ENCODE peak calls at places on chromosome X, in six cellular contexts. A is suprapubic skin, R is sigmoid colon, Y is transverse colon, T is K562, F is HCT116. P is an unnamed sample.

GRCh38 chrX:87805829-87806490 is 288.4 kb downstream of the KLHL4 start:
- DNase-seq in A (no peak), R (no peak), Y (no peak), T (no peak), F (no peak), P (no peak)

GRCh38 chrX:120365320-120365719 is 3.4 kb downstream of the ATP1B4 start:
- DNase-seq in A (no peak), R (no peak), Y (peak), T (peak), F (no peak), P (no peak)

GRCh38 chrX:120020305-120020704 is 57.2 kb downstream of the RHOXF2B start:
- DNase-seq in A (no peak), R (no peak), Y (no peak), T (no peak), F (no peak), P (no peak)

GRCh38 chrX:148310402-148311200 is 189.8 kb upstream of the AFF2 start:
- DNase-seq in A (no peak), R (no peak), Y (no peak), T (no peak), F (no peak), P (no peak)

GRCh38 chrX:88202149-88202548 is 544.9 kb upstream of the CPXCR1 start:
- DNase-seq in A (no peak), R (no peak), Y (no peak), T (no peak), F (no peak), P (no peak)

GRCh38 chrX:45628041-45628440 is 427.4 kb upstream of the DIPK2B start:
- DNase-seq in A (no peak), R (no peak), Y (no peak), T (no peak), F (no peak), P (no peak)

GRCh38 chrX:120672389-120672788 is 42.5 kb upstream of the C1GALT1C1 start:
- DNase-seq in A (peak), R (peak), Y (no peak), T (peak), F (peak), P (no peak)

GRCh38 chrX:94204524-94204923 is 530.5 kb downstream of the FAM133A start:
- DNase-seq in A (no peak), R (no peak), Y (no peak), T (no peak), F (no peak), P (no peak)

GRCh38 chrX:9885150-9885549 is 82.0 kb upstream of the CLDN34 start:
- DNase-seq in A (no peak), R (no peak), Y (peak), T (peak), F (peak), P (no peak)

GRCh38 chrX:31546130-31546529 is 474.3 kb upstream of the FTHL17 start:
- DNase-seq in A (no peak), R (no peak), Y (no peak), T (peak), F (no peak), P (no peak)

GRCh38 chrX:69163936-69164741 is 1.1 kb downstream of the PJA1 start:
- DNase-seq in A (no peak), R (no peak), Y (peak), T (peak), F (no peak), P (peak)

GRCh38 chrX:154349359-154349935 is 25.0 kb downstream of the FLNA start:
- DNase-seq in A (no peak), R (peak), Y (peak), T (no peak), F (no peak), P (no peak)

GRCh38 chrX:71098302-71098701 is 2.7 kb downstream of the FOXO4 start:
- DNase-seq in A (peak), R (peak), Y (peak), T (peak), F (peak), P (no peak)

GRCh38 chrX:106802388-106803275 is at the start of gene TBC1D8B:
- DNase-seq in A (peak), R (peak), Y (peak), T (peak), F (peak), P (peak)

GRCh38 chrX:12058087-12058486 is 80.2 kb upstream of the FRMPD4 start:
- DNase-seq in A (no peak), R (no peak), Y (no peak), T (no peak), F (no peak), P (no peak)

GRCh38 chrX:123084797-123085196 is 99.3 kb upstream of the GRIA3 start:
- DNase-seq in A (no peak), R (no peak), Y (no peak), T (no peak), F (no peak), P (no peak)

GRCh38 chrX:47723689-47724088 is 64.7 kb upstream of the UXT start:
- DNase-seq in A (no peak), R (no peak), Y (no peak), T (peak), F (no peak), P (no peak)

GRCh38 chrX:84118769-84119168 is 69.2 kb downstream of the RPS6KA6 start:
- DNase-seq in A (no peak), R (no peak), Y (no peak), T (no peak), F (no peak), P (no peak)

GRCh38 chrX:116384406-116384805 is 52.0 kb upstream of the SLC6A14 start:
- DNase-seq in A (no peak), R (no peak), Y (no peak), T (no peak), F (no peak), P (no peak)

GRCh38 chrX:10564484-10564883 is 55.9 kb downstream of the MID1 start:
- DNase-seq in A (no peak), R (no peak), Y (no peak), T (no peak), F (no peak), P (no peak)

GRCh38 chrX:124239324-124239723 is 93.1 kb upstream of the TEX13D start:
- DNase-seq in A (no peak), R (no peak), Y (no peak), T (no peak), F (no peak), P (no peak)

GRCh38 chrX:147803948-147804347 is 107.8 kb upstream of the FMR1 start:
- DNase-seq in A (no peak), R (no peak), Y (no peak), T (no peak), F (no peak), P (no peak)

GRCh38 chrX:24026403-24026801 is 584 bp downstream of the KLHL15 start:
- DNase-seq in A (no peak), R (no peak), Y (no peak), T (peak), F (no peak), P (no peak)

GRCh38 chrX:11757397-11757728 is 674 bp upstream of the MSL3 start:
- DNase-seq in A (no peak), R (no peak), Y (no peak), T (no peak), F (no peak), P (no peak)

GRCh38 chrX:47651043-47651905 is 911 bp upstream of the ELK1 start:
- DNase-seq in A (no peak), R (no peak), Y (no peak), T (no peak), F (no peak), P (peak)

GRCh38 chrX:136148391-136148790 is 1.1 kb downstream of the FHL1 start:
- DNase-seq in A (no peak), R (no peak), Y (no peak), T (no peak), F (no peak), P (no peak)
- TF ChIP-seq POLR2AphosphoS5 in A (no peak), R (peak), Y (no peak), T (no peak), F (no peak), P (no peak)

DNA sequence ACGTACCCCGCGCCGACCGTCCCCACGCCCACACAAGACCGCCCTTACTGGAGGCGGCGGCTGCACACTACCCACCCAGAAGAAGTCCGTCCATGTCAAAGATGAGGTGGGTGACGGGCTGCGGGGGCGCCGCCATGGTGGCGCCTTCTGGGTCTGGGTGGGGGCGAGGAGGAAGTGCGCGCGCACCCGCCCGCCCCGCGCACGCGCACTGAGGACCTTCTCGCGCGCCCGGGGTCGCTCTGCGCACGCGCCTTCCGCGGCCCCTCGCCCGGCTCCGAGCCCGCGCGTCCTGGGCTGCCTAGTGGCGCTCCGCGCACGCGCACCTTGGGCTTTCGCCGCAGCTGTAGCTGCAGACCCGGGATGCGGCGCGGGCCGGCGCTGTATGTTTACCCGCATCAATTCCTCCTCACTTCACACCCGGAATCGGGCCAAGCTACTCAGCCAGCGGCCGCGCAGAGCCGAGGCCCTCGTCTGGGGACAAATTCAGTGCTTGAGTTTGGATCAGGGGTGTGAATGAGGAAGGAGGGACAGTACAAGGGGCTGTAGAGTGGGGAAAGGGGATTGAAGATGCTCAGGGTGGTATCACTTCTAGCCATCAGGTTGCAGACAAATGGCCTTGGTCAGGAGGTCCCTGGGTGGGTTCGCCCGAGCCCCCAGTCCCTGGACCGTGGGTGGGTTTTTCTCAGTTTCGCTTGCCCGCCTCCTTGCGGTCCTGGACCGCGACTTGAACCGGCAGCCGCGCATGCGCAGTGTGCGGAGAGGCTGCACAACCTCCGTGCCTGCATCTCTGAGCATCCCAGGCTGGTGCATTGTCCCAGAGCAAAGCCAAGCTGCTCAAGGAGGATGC is at the start of gene PUDP:
- DNase-seq in A (peak), R (peak), Y (peak), T (peak), F (peak), P (no peak)
- TF ChIP-seq POLR2A in A (no peak), R (no peak), Y (peak), T (peak), F (no peak), P (no peak)

GRCh38 chrX:6849711-6850415 is 297.6 kb upstream of the STS start:
- DNase-seq in A (no peak), R (no peak), Y (no peak), T (no peak), F (no peak), P (no peak)
- H3K27ac ChIP-seq in A (no peak), R (no peak), Y (no peak), T (no peak), F (no peak), P (no peak)

DNA sequence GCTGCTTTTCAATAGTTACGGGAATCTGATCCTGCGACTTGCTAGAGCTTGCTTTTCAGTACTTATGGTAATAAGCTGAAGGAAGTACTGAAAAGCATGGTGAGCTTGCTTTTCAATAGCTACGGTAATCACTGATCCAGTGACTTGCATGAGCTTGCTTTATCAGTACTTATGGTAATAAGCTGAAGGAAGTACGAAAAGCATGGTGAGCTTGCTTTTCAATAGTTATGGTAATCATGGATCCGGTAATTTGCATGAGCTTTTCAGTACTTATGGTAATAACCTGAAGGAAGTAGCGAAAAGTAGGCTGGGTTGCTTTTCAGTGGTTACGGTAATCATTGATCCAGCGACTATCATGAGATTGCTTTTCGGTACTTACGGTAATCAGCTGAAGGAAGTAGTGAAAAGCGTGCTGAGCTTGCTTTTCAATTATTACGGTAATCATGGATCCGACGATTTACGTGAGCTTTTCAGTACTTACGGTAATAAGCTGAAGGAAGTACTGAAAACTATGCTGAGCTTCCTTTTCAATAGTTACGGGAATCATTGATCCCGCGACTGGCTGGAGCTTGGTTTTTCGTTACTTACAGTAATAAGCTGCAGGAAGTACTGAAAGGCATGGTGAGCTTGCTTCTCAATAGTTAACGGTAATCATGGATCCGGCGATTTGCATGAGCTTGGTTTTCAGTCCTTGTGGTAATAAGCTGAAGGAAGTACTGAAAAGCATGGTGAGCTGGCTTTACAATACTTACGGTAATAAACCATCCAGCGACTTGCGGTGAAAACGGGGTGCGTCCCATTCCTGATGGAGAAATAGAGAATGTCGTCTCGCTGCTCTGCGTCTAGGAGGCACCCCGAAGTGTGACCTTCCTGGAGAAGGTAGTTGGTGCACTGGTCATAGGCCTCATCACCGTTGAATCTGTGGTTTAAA is 6.5 kb downstream of the CRLF2 start:
- DNase-seq in A (no peak), R (peak), Y (peak), T (no peak), F (peak), P (no peak)
- TF ChIP-seq POLR2AphosphoS5 in A (no peak), R (no peak), Y (no peak), T (no peak), F (no peak), P (no peak)

DNA sequence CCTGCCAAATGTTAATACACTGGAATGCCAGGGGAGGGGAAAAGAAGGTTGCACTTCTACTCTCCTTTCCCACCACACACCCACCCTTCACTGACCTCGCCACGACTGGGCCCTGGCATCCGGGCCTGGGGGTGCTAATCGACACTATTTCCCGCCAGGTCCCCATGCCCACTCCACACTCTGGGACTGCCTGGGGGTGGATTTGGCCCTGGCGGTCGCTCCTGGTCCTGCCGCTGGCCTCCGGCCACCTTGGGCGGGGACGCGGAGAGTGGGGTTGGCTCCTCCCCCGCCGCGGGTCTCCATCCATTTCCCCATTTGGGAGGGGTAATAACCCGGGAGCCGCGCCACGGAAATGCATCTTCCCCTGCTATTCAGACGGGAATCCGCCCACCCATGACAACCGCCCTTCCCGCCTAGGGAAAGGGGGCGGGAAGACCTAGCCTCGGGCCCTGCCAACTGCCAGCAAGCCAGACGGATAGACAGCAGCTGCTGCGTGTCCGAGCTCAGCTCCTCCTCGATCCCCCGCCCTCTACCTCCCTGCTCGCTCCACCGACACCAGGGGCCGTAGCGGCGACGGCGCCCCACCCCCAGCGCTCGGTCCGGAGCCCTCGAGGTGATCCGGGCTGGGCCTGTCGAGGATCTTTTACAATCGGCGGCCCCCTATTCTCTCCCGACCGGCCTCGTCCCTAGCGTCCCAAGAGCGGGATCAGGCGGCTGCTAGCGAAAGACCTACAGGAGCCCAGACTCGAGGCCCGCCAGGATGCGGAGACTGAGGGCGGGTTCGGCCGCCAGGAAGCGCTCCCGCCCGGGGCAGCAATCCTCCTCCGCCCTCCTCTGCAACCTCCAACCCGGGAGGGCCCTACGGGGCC is 78.0 kb downstream of the RLIM start:
- DNase-seq in A (peak), R (peak), Y (peak), T (peak), F (no peak), P (peak)
- TF ChIP-seq POLR2A in A (no peak), R (no peak), Y (peak), T (no peak), F (no peak), P (no peak)

DNA sequence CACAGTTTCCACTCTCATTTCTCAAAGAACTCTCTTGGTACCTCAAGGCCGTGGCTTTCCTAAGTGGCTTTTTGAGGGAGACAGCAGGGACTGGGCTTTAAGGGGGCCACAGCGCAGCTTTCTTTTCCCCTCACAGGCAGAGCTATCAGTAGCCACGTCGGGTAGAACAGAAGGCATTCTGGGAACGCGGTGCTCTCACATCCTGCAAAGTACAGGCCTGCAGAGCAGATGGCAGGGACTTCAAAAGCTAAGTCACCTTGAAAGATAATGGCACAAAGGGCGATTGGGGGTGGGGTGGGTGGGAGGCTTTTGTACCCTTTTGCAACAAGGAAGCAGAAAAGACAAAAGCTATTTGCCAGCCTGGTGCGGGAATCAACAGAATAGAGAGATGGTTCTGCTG is 93.9 kb downstream of the PHKA2 start:
- DNase-seq in A (no peak), R (no peak), Y (no peak), T (no peak), F (no peak), P (no peak)
- H3K27ac ChIP-seq in A (no peak), R (no peak), Y (no peak), T (no peak), F (no peak), P (no peak)

GRCh38 chrX:2698604-2699003 is 7.5 kb downstream of the CD99 start:
- DNase-seq in A (no peak), R (no peak), Y (no peak), T (no peak), F (no peak), P (no peak)

GRCh38 chrX:2697741-2698294 is 6.7 kb downstream of the CD99 start:
- DNase-seq in A (no peak), R (no peak), Y (no peak), T (no peak), F (no peak), P (no peak)

GRCh38 chrX:2700405-2701320 is 9.6 kb downstream of the CD99 start:
- DNase-seq in A (no peak), R (no peak), Y (no peak), T (no peak), F (no peak), P (no peak)

GRCh38 chrX:2701600-2701999 is 10.5 kb downstream of the CD99 start:
- DNase-seq in A (no peak), R (no peak), Y (no peak), T (no peak), F (no peak), P (no peak)

DNA sequence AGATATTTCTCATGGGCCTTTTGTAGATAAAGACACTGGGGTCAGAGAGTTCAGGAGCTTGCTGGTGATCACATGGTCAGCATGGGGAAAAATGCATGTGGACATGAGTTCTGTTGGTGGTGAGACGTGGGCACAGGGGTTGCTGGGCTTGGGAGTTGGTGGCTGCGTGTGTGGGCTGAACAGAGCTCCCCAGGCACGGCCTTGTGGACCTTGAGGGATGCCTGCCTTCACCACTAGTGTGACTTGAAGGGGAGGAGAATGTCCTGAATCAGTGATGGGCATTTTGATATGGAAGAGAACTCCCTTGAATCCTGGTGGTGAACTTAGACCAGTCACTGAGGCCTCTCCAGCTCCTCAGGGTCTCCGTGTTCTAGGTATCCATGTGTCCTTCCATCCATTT is 8.9 kb downstream of the CD99 start:
- DNase-seq in A (no peak), R (no peak), Y (no peak), T (no peak), F (no peak), P (no peak)
- TF ChIP-seq POLR2AphosphoS5 in A (no peak), R (no peak), Y (no peak), T (no peak), F (no peak), P (no peak)

GRCh38 chrX:136519069-136519468 is 12.9 kb upstream of the VGLL1 start:
- DNase-seq in A (no peak), R (no peak), Y (no peak), T (no peak), F (no peak), P (no peak)
- TF ChIP-seq POLR2A in A (no peak), R (no peak), Y (no peak), T (no peak), F (no peak), P (no peak)

DNA sequence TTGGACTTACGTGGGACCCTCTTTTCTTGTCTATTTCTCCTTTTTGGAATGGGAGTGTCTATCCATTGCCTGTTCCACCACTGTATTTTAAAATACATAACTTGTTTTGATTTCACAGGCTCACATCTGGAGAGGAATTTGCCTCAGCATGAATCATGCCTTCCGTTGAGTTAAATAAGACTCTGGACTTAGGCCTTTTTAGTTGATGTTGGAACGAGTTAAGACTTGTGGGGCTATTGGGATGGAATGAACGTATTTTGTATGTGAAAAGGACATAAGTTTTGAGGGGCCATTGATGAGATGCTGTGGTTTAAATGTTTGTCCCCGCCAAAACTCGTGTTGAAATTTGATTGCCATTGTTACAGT is 66.2 kb downstream of the BEX3 start:
- DNase-seq in A (no peak), R (no peak), Y (no peak), T (no peak), F (no peak), P (no peak)
- H3K27ac ChIP-seq in A (peak), R (no peak), Y (no peak), T (no peak), F (no peak), P (no peak)